ENCODE peak calls at places on chromosomes 11 and 22, in ten cellular contexts. One of them, this sample, is unnamed.

GRCh38 chr11:45209904-45210699 is 63.7 kb downstream of the PRDM11 start:
- DNase-seq in stimulated activated CD4-positive, alpha-beta T cell treated with anti-CD3 and anti-CD28 coated beads, Interleukin-1b, Interleukin-23, amount 100 ng/mL, for 1 hour: no peak
- DNase-seq in neuronal stem cell: peak
- DNase-seq in hippocampal formation: peak
- DNase-seq in naive thymus-derived CD8-positive, alpha-beta T cell: no peak
- DNase-seq in dorsolateral prefrontal cortex: peak
- DNase-seq in hypothalamus: peak
- DNase-seq in adrenal gland: peak
- DNase-seq in H54: no peak
- DNase-seq in KBM-7: peak
- DNase-seq in this sample: peak

GRCh38 chr11:70548976-70549375 is 150.6 kb downstream of the CTTN start:
- DNase-seq in stimulated activated CD4-positive, alpha-beta T cell treated with anti-CD3 and anti-CD28 coated beads, Interleukin-1b, Interleukin-23, amount 100 ng/mL, for 1 hour: no peak
- DNase-seq in neuronal stem cell: no peak
- DNase-seq in hippocampal formation: no peak
- DNase-seq in naive thymus-derived CD8-positive, alpha-beta T cell: no peak
- DNase-seq in dorsolateral prefrontal cortex: no peak
- DNase-seq in hypothalamus: no peak
- DNase-seq in adrenal gland: no peak
- DNase-seq in H54: no peak
- DNase-seq in KBM-7: no peak
- DNase-seq in this sample: no peak

GRCh38 chr11:11760838-11761237 is 80.9 kb upstream of the USP47 start:
- DNase-seq in stimulated activated CD4-positive, alpha-beta T cell treated with anti-CD3 and anti-CD28 coated beads, Interleukin-1b, Interleukin-23, amount 100 ng/mL, for 1 hour: no peak
- DNase-seq in neuronal stem cell: no peak
- DNase-seq in hippocampal formation: no peak
- DNase-seq in naive thymus-derived CD8-positive, alpha-beta T cell: no peak
- DNase-seq in dorsolateral prefrontal cortex: no peak
- DNase-seq in hypothalamus: no peak
- DNase-seq in adrenal gland: no peak
- DNase-seq in H54: no peak
- DNase-seq in KBM-7: no peak
- DNase-seq in this sample: no peak

GRCh38 chr11:17746096-17746495 is 11.5 kb downstream of the KCNC1 start:
- DNase-seq in stimulated activated CD4-positive, alpha-beta T cell treated with anti-CD3 and anti-CD28 coated beads, Interleukin-1b, Interleukin-23, amount 100 ng/mL, for 1 hour: no peak
- DNase-seq in neuronal stem cell: no peak
- DNase-seq in hippocampal formation: no peak
- DNase-seq in naive thymus-derived CD8-positive, alpha-beta T cell: no peak
- DNase-seq in dorsolateral prefrontal cortex: peak
- DNase-seq in hypothalamus: no peak
- DNase-seq in adrenal gland: no peak
- DNase-seq in H54: no peak
- DNase-seq in KBM-7: no peak
- DNase-seq in this sample: no peak

GRCh38 chr11:38543951-38544350 is 1945.9 kb upstream of the RAG2 start:
- DNase-seq in stimulated activated CD4-positive, alpha-beta T cell treated with anti-CD3 and anti-CD28 coated beads, Interleukin-1b, Interleukin-23, amount 100 ng/mL, for 1 hour: no peak
- DNase-seq in neuronal stem cell: no peak
- DNase-seq in hippocampal formation: no peak
- DNase-seq in naive thymus-derived CD8-positive, alpha-beta T cell: no peak
- DNase-seq in dorsolateral prefrontal cortex: no peak
- DNase-seq in hypothalamus: no peak
- DNase-seq in adrenal gland: no peak
- DNase-seq in H54: no peak
- DNase-seq in KBM-7: no peak
- DNase-seq in this sample: no peak

GRCh38 chr11:56849250-56849649 is 100.8 kb upstream of the OR9G4 start:
- DNase-seq in stimulated activated CD4-positive, alpha-beta T cell treated with anti-CD3 and anti-CD28 coated beads, Interleukin-1b, Interleukin-23, amount 100 ng/mL, for 1 hour: no peak
- DNase-seq in neuronal stem cell: no peak
- DNase-seq in hippocampal formation: no peak
- DNase-seq in naive thymus-derived CD8-positive, alpha-beta T cell: no peak
- DNase-seq in dorsolateral prefrontal cortex: no peak
- DNase-seq in hypothalamus: no peak
- DNase-seq in adrenal gland: no peak
- DNase-seq in H54: no peak
- DNase-seq in KBM-7: no peak
- DNase-seq in this sample: no peak

GRCh38 chr11:117809236-117810055 is 12.4 kb upstream of the DSCAML1 start:
- DNase-seq in stimulated activated CD4-positive, alpha-beta T cell treated with anti-CD3 and anti-CD28 coated beads, Interleukin-1b, Interleukin-23, amount 100 ng/mL, for 1 hour: no peak
- DNase-seq in neuronal stem cell: peak
- DNase-seq in hippocampal formation: peak
- DNase-seq in naive thymus-derived CD8-positive, alpha-beta T cell: peak
- DNase-seq in dorsolateral prefrontal cortex: peak
- DNase-seq in hypothalamus: peak
- DNase-seq in adrenal gland: peak
- DNase-seq in H54: no peak
- DNase-seq in KBM-7: peak
- DNase-seq in this sample: peak

GRCh38 chr11:92383430-92383829 is 158.8 kb downstream of the FAT3 start:
- DNase-seq in stimulated activated CD4-positive, alpha-beta T cell treated with anti-CD3 and anti-CD28 coated beads, Interleukin-1b, Interleukin-23, amount 100 ng/mL, for 1 hour: no peak
- DNase-seq in neuronal stem cell: no peak
- DNase-seq in hippocampal formation: no peak
- DNase-seq in naive thymus-derived CD8-positive, alpha-beta T cell: no peak
- DNase-seq in dorsolateral prefrontal cortex: no peak
- DNase-seq in hypothalamus: no peak
- DNase-seq in adrenal gland: no peak
- DNase-seq in H54: no peak
- DNase-seq in KBM-7: no peak
- DNase-seq in this sample: no peak

GRCh38 chr22:20890975-20891374 is 26.2 kb upstream of the CRKL start:
- DNase-seq in stimulated activated CD4-positive, alpha-beta T cell treated with anti-CD3 and anti-CD28 coated beads, Interleukin-1b, Interleukin-23, amount 100 ng/mL, for 1 hour: no peak
- DNase-seq in neuronal stem cell: no peak
- DNase-seq in hippocampal formation: no peak
- DNase-seq in naive thymus-derived CD8-positive, alpha-beta T cell: no peak
- DNase-seq in dorsolateral prefrontal cortex: no peak
- DNase-seq in hypothalamus: no peak
- DNase-seq in adrenal gland: no peak
- DNase-seq in H54: no peak
- DNase-seq in KBM-7: no peak
- DNase-seq in this sample: no peak

GRCh38 chr11:74388678-74389327 is 9.4 kb downstream of the PGM2L1 start:
- DNase-seq in stimulated activated CD4-positive, alpha-beta T cell treated with anti-CD3 and anti-CD28 coated beads, Interleukin-1b, Interleukin-23, amount 100 ng/mL, for 1 hour: peak
- DNase-seq in neuronal stem cell: peak
- DNase-seq in hippocampal formation: peak
- DNase-seq in naive thymus-derived CD8-positive, alpha-beta T cell: peak
- DNase-seq in dorsolateral prefrontal cortex: no peak
- DNase-seq in hypothalamus: peak
- DNase-seq in adrenal gland: peak
- DNase-seq in H54: no peak
- DNase-seq in KBM-7: peak
- DNase-seq in this sample: peak

GRCh38 chr11:3906166-3906565 is 50.7 kb downstream of the STIM1 start:
- DNase-seq in stimulated activated CD4-positive, alpha-beta T cell treated with anti-CD3 and anti-CD28 coated beads, Interleukin-1b, Interleukin-23, amount 100 ng/mL, for 1 hour: no peak
- DNase-seq in neuronal stem cell: no peak
- DNase-seq in hippocampal formation: no peak
- DNase-seq in naive thymus-derived CD8-positive, alpha-beta T cell: no peak
- DNase-seq in dorsolateral prefrontal cortex: no peak
- DNase-seq in hypothalamus: no peak
- DNase-seq in adrenal gland: no peak
- DNase-seq in H54: no peak
- DNase-seq in KBM-7: no peak
- DNase-seq in this sample: no peak

GRCh38 chr11:69471329-69472052 is 10.0 kb upstream of the LINC01488 start:
- DNase-seq in stimulated activated CD4-positive, alpha-beta T cell treated with anti-CD3 and anti-CD28 coated beads, Interleukin-1b, Interleukin-23, amount 100 ng/mL, for 1 hour: no peak
- DNase-seq in neuronal stem cell: peak
- DNase-seq in hippocampal formation: no peak
- DNase-seq in naive thymus-derived CD8-positive, alpha-beta T cell: no peak
- DNase-seq in dorsolateral prefrontal cortex: peak
- DNase-seq in hypothalamus: no peak
- DNase-seq in adrenal gland: peak
- DNase-seq in H54: no peak
- DNase-seq in KBM-7: no peak
- DNase-seq in this sample: no peak

GRCh38 chr11:128714881-128715280 is 21.0 kb downstream of the FLI1 start:
- DNase-seq in stimulated activated CD4-positive, alpha-beta T cell treated with anti-CD3 and anti-CD28 coated beads, Interleukin-1b, Interleukin-23, amount 100 ng/mL, for 1 hour: no peak
- DNase-seq in neuronal stem cell: no peak
- DNase-seq in hippocampal formation: no peak
- DNase-seq in naive thymus-derived CD8-positive, alpha-beta T cell: no peak
- DNase-seq in dorsolateral prefrontal cortex: no peak
- DNase-seq in hypothalamus: no peak
- DNase-seq in adrenal gland: no peak
- DNase-seq in H54: no peak
- DNase-seq in KBM-7: no peak
- DNase-seq in this sample: no peak

GRCh38 chr22:32237905-32238304 is 17.2 kb downstream of the SLC5A4 start:
- DNase-seq in stimulated activated CD4-positive, alpha-beta T cell treated with anti-CD3 and anti-CD28 coated beads, Interleukin-1b, Interleukin-23, amount 100 ng/mL, for 1 hour: no peak
- DNase-seq in neuronal stem cell: no peak
- DNase-seq in hippocampal formation: no peak
- DNase-seq in naive thymus-derived CD8-positive, alpha-beta T cell: no peak
- DNase-seq in dorsolateral prefrontal cortex: no peak
- DNase-seq in hypothalamus: no peak
- DNase-seq in adrenal gland: no peak
- DNase-seq in H54: no peak
- DNase-seq in KBM-7: no peak
- DNase-seq in this sample: no peak

GRCh38 chr11:126630488-126630887 is 275.0 kb downstream of the ST3GAL4 start:
- DNase-seq in stimulated activated CD4-positive, alpha-beta T cell treated with anti-CD3 and anti-CD28 coated beads, Interleukin-1b, Interleukin-23, amount 100 ng/mL, for 1 hour: no peak
- DNase-seq in neuronal stem cell: no peak
- DNase-seq in hippocampal formation: no peak
- DNase-seq in naive thymus-derived CD8-positive, alpha-beta T cell: no peak
- DNase-seq in dorsolateral prefrontal cortex: no peak
- DNase-seq in hypothalamus: no peak
- DNase-seq in adrenal gland: no peak
- DNase-seq in H54: no peak
- DNase-seq in KBM-7: no peak
- DNase-seq in this sample: no peak

GRCh38 chr11:2673871-2674471 is 25.8 kb downstream of the KCNQ1OT1 start:
- DNase-seq in stimulated activated CD4-positive, alpha-beta T cell treated with anti-CD3 and anti-CD28 coated beads, Interleukin-1b, Interleukin-23, amount 100 ng/mL, for 1 hour: no peak
- DNase-seq in neuronal stem cell: no peak
- DNase-seq in hippocampal formation: no peak
- DNase-seq in naive thymus-derived CD8-positive, alpha-beta T cell: no peak
- DNase-seq in dorsolateral prefrontal cortex: no peak
- DNase-seq in hypothalamus: no peak
- DNase-seq in adrenal gland: peak
- DNase-seq in H54: no peak
- DNase-seq in KBM-7: peak
- DNase-seq in this sample: peak

GRCh38 chr22:20509344-20510047 is 2.1 kb downstream of the MED15 start:
- DNase-seq in stimulated activated CD4-positive, alpha-beta T cell treated with anti-CD3 and anti-CD28 coated beads, Interleukin-1b, Interleukin-23, amount 100 ng/mL, for 1 hour: peak
- DNase-seq in neuronal stem cell: no peak
- DNase-seq in hippocampal formation: peak
- DNase-seq in naive thymus-derived CD8-positive, alpha-beta T cell: no peak
- DNase-seq in dorsolateral prefrontal cortex: no peak
- DNase-seq in hypothalamus: peak
- DNase-seq in adrenal gland: peak
- DNase-seq in H54: no peak
- DNase-seq in KBM-7: peak
- DNase-seq in this sample: peak

GRCh38 chr11:16126361-16126760 is 230.0 kb downstream of the SOX6 start:
- DNase-seq in stimulated activated CD4-positive, alpha-beta T cell treated with anti-CD3 and anti-CD28 coated beads, Interleukin-1b, Interleukin-23, amount 100 ng/mL, for 1 hour: no peak
- DNase-seq in neuronal stem cell: no peak
- DNase-seq in hippocampal formation: no peak
- DNase-seq in naive thymus-derived CD8-positive, alpha-beta T cell: no peak
- DNase-seq in dorsolateral prefrontal cortex: no peak
- DNase-seq in hypothalamus: no peak
- DNase-seq in adrenal gland: no peak
- DNase-seq in H54: no peak
- DNase-seq in KBM-7: no peak
- DNase-seq in this sample: no peak

GRCh38 chr11:107043242-107043991 is 25.1 kb upstream of the GUCY1A2 start:
- DNase-seq in stimulated activated CD4-positive, alpha-beta T cell treated with anti-CD3 and anti-CD28 coated beads, Interleukin-1b, Interleukin-23, amount 100 ng/mL, for 1 hour: no peak
- DNase-seq in neuronal stem cell: no peak
- DNase-seq in hippocampal formation: no peak
- DNase-seq in naive thymus-derived CD8-positive, alpha-beta T cell: no peak
- DNase-seq in dorsolateral prefrontal cortex: no peak
- DNase-seq in hypothalamus: no peak
- DNase-seq in adrenal gland: no peak
- DNase-seq in H54: no peak
- DNase-seq in KBM-7: peak
- DNase-seq in this sample: no peak

GRCh38 chr22:46484861-46485595 is 52.4 kb downstream of the CELSR1 start:
- DNase-seq in stimulated activated CD4-positive, alpha-beta T cell treated with anti-CD3 and anti-CD28 coated beads, Interleukin-1b, Interleukin-23, amount 100 ng/mL, for 1 hour: no peak
- DNase-seq in neuronal stem cell: no peak
- DNase-seq in hippocampal formation: no peak
- DNase-seq in naive thymus-derived CD8-positive, alpha-beta T cell: no peak
- DNase-seq in dorsolateral prefrontal cortex: no peak
- DNase-seq in hypothalamus: no peak
- DNase-seq in adrenal gland: no peak
- DNase-seq in H54: no peak
- DNase-seq in KBM-7: no peak
- DNase-seq in this sample: no peak

GRCh38 chr11:71255323-71255722 is 2.9 kb upstream of the SHANK2 start:
- DNase-seq in stimulated activated CD4-positive, alpha-beta T cell treated with anti-CD3 and anti-CD28 coated beads, Interleukin-1b, Interleukin-23, amount 100 ng/mL, for 1 hour: no peak
- DNase-seq in neuronal stem cell: no peak
- DNase-seq in hippocampal formation: no peak
- DNase-seq in naive thymus-derived CD8-positive, alpha-beta T cell: no peak
- DNase-seq in dorsolateral prefrontal cortex: no peak
- DNase-seq in hypothalamus: no peak
- DNase-seq in adrenal gland: no peak
- DNase-seq in H54: no peak
- DNase-seq in KBM-7: no peak
- DNase-seq in this sample: no peak

GRCh38 chr11:70468256-70469230 is 70.2 kb downstream of the CTTN start:
- DNase-seq in stimulated activated CD4-positive, alpha-beta T cell treated with anti-CD3 and anti-CD28 coated beads, Interleukin-1b, Interleukin-23, amount 100 ng/mL, for 1 hour: no peak
- DNase-seq in neuronal stem cell: no peak
- DNase-seq in hippocampal formation: no peak
- DNase-seq in naive thymus-derived CD8-positive, alpha-beta T cell: no peak
- DNase-seq in dorsolateral prefrontal cortex: peak
- DNase-seq in hypothalamus: no peak
- DNase-seq in adrenal gland: no peak
- DNase-seq in H54: no peak
- DNase-seq in KBM-7: peak
- DNase-seq in this sample: no peak

GRCh38 chr11:8318536-8318935 is 54.9 kb upstream of the LMO1 start:
- DNase-seq in stimulated activated CD4-positive, alpha-beta T cell treated with anti-CD3 and anti-CD28 coated beads, Interleukin-1b, Interleukin-23, amount 100 ng/mL, for 1 hour: no peak
- DNase-seq in neuronal stem cell: no peak
- DNase-seq in hippocampal formation: no peak
- DNase-seq in naive thymus-derived CD8-positive, alpha-beta T cell: no peak
- DNase-seq in dorsolateral prefrontal cortex: no peak
- DNase-seq in hypothalamus: no peak
- DNase-seq in adrenal gland: no peak
- DNase-seq in H54: no peak
- DNase-seq in KBM-7: no peak
- DNase-seq in this sample: no peak

GRCh38 chr11:118646393-118646792 is 33.1 kb downstream of the TREH start:
- DNase-seq in stimulated activated CD4-positive, alpha-beta T cell treated with anti-CD3 and anti-CD28 coated beads, Interleukin-1b, Interleukin-23, amount 100 ng/mL, for 1 hour: no peak
- DNase-seq in neuronal stem cell: no peak
- DNase-seq in hippocampal formation: no peak
- DNase-seq in naive thymus-derived CD8-positive, alpha-beta T cell: no peak
- DNase-seq in dorsolateral prefrontal cortex: no peak
- DNase-seq in hypothalamus: no peak
- DNase-seq in adrenal gland: no peak
- DNase-seq in H54: no peak
- DNase-seq in KBM-7: no peak
- DNase-seq in this sample: no peak

GRCh38 chr11:59666969-59667368 is 1.9 kb downstream of the PATL1 start:
- DNase-seq in stimulated activated CD4-positive, alpha-beta T cell treated with anti-CD3 and anti-CD28 coated beads, Interleukin-1b, Interleukin-23, amount 100 ng/mL, for 1 hour: no peak
- DNase-seq in neuronal stem cell: no peak
- DNase-seq in hippocampal formation: no peak
- DNase-seq in naive thymus-derived CD8-positive, alpha-beta T cell: no peak
- DNase-seq in dorsolateral prefrontal cortex: no peak
- DNase-seq in hypothalamus: no peak
- DNase-seq in adrenal gland: no peak
- DNase-seq in H54: no peak
- DNase-seq in KBM-7: no peak
- DNase-seq in this sample: no peak

GRCh38 chr22:31084811-31085492 is 3.8 kb downstream of the SMTN start:
- DNase-seq in stimulated activated CD4-positive, alpha-beta T cell treated with anti-CD3 and anti-CD28 coated beads, Interleukin-1b, Interleukin-23, amount 100 ng/mL, for 1 hour: peak
- DNase-seq in neuronal stem cell: peak
- DNase-seq in hippocampal formation: peak
- DNase-seq in naive thymus-derived CD8-positive, alpha-beta T cell: peak
- DNase-seq in dorsolateral prefrontal cortex: peak
- DNase-seq in hypothalamus: peak
- DNase-seq in adrenal gland: peak
- DNase-seq in H54: no peak
- DNase-seq in KBM-7: peak
- DNase-seq in this sample: peak

GRCh38 chr11:76510060-76511047 is 65.5 kb downstream of the EMSY start:
- DNase-seq in stimulated activated CD4-positive, alpha-beta T cell treated with anti-CD3 and anti-CD28 coated beads, Interleukin-1b, Interleukin-23, amount 100 ng/mL, for 1 hour: no peak
- DNase-seq in neuronal stem cell: no peak
- DNase-seq in hippocampal formation: no peak
- DNase-seq in naive thymus-derived CD8-positive, alpha-beta T cell: no peak
- DNase-seq in dorsolateral prefrontal cortex: no peak
- DNase-seq in hypothalamus: no peak
- DNase-seq in adrenal gland: no peak
- DNase-seq in H54: no peak
- DNase-seq in KBM-7: no peak
- DNase-seq in this sample: no peak

GRCh38 chr22:23534201-23534850 is 45.8 kb downstream of the IGLL1 start:
- DNase-seq in stimulated activated CD4-positive, alpha-beta T cell treated with anti-CD3 and anti-CD28 coated beads, Interleukin-1b, Interleukin-23, amount 100 ng/mL, for 1 hour: no peak
- DNase-seq in neuronal stem cell: no peak
- DNase-seq in hippocampal formation: no peak
- DNase-seq in naive thymus-derived CD8-positive, alpha-beta T cell: no peak
- DNase-seq in dorsolateral prefrontal cortex: no peak
- DNase-seq in hypothalamus: no peak
- DNase-seq in adrenal gland: no peak
- DNase-seq in H54: no peak
- DNase-seq in KBM-7: no peak
- DNase-seq in this sample: peak